ENCODE peak calls at places on chromosomes 1 and 21, in six cellular contexts. O is stimulated activated CD4-positive, alpha-beta T cell treated with anti-CD3 and anti-CD28 coated beads, Interleukin-12 subunit alpha, Interleukin-12 subunit beta, amount 100 ng/mL, for 48 hours; W is endothelial cell; Z is cardiac fibroblast; I is choroid plexus epithelial cell; D is activated CD4-positive, alpha-beta T cell treated with anti-CD3 and anti-CD28 coated beads, Interleukin-2, amount 50 U/mL, for 1 hour. C is an unnamed sample.
A peak's percentile ranks its signal among the peaks of the same experiment; 100 is the strongest.

GRCh38 chr1:180617769-180618168 is 14.1 kb upstream of the XPR1 start:
- DNase-seq in D (no peak), O (no peak), Z (no peak), I (no peak), W (peak; percentile 24), C (no peak)

GRCh38 chr1:2180297-2181245 is 14.0 kb downstream of the FAAP20 start:
- DNase-seq in O (no peak), Z (peak; percentile 21), I (no peak), D (no peak), W (no peak), C (no peak)

GRCh38 chr1:218660678-218661053 is 315.5 kb downstream of the TGFB2 start:
- DNase-seq in O (no peak), D (no peak), Z (peak; percentile 85), W (no peak), I (peak; percentile 68), C (no peak)

GRCh38 chr1:33343539-33343938 is 22.6 kb upstream of the A3GALT2 start:
- DNase-seq in W (no peak), Z (no peak), O (no peak), D (no peak), I (peak; percentile 74), C (no peak)

GRCh38 chr1:16198444-16199156 is 13.9 kb downstream of the ARHGEF19 start:
- DNase-seq in O (no peak), Z (no peak), W (no peak), D (no peak), I (no peak), C (no peak)

GRCh38 chr1:165452336-165453130 is 7.6 kb upstream of the RXRG start:
- DNase-seq in I (no peak), D (no peak), O (no peak), W (no peak), Z (no peak), C (no peak)

GRCh38 chr1:914253-914890 is 9.4 kb upstream of the SAMD11 start:
- DNase-seq in O (no peak), I (no peak), W (no peak), D (no peak), Z (no peak), C (no peak)

GRCh38 chr1:86155061-86155806 is 1.3 kb downstream of the COL24A1 start:
- DNase-seq in D (no peak), W (peak; percentile 28), Z (peak; percentile 17), O (no peak), I (peak; percentile 41), C (peak; percentile 89)

GRCh38 chr1:75097686-75098085 is 36.5 kb upstream of the LHX8 start:
- DNase-seq in Z (no peak), W (no peak), D (no peak), I (no peak), O (no peak), C (no peak)

GRCh38 chr1:160538985-160539651 is 16.1 kb upstream of the SLAMF6 start:
- DNase-seq in W (no peak), Z (no peak), O (no peak), D (no peak), I (no peak), C (no peak)

GRCh38 chr21:45454081-45454923 is 49.3 kb downstream of the COL18A1 start:
- DNase-seq in I (no peak), Z (no peak), D (no peak), W (no peak), O (no peak), C (no peak)

GRCh38 chr21:41709166-41709565 is 57.7 kb downstream of the RIPK4 start:
- DNase-seq in O (no peak), W (no peak), Z (no peak), I (no peak), D (no peak), C (no peak)

C was measured in mesenteric fat pad.